ENCODE peak calls at places on chromosomes 16 and 17, in five cellular contexts. Q is NB4, F is adrenal gland, O is body of pancreas, C is lower leg skin. G is an unnamed sample.

GRCh38 chr17:35901776-35902175 is 21.6 kb upstream of the CCL5 start:
- DNase-seq in Q (no peak), F (no peak), O (no peak), C (no peak), G (no peak)

GRCh38 chr16:71303938-71304337 is 14.7 kb upstream of the CMTR2 start:
- DNase-seq in Q (no peak), F (no peak), O (no peak), C (no peak), G (peak)

GRCh38 chr17:15273141-15273793 is 8.1 kb upstream of the PMP22 start:
- DNase-seq in Q (no peak), F (peak), O (no peak), C (no peak), G (peak)

GRCh38 chr17:65696739-65697394 is 135.4 kb upstream of the AXIN2 start:
- DNase-seq in Q (no peak), F (no peak), O (no peak), C (no peak), G (peak)

GRCh38 chr16:57941016-57941656 is 29.8 kb downstream of the CNGB1 start:
- DNase-seq in Q (no peak), F (peak), O (peak), C (peak), G (no peak)

GRCh38 chr17:46765491-46765890 is 53.0 kb downstream of the WNT3 start:
- DNase-seq in Q (no peak), F (no peak), O (no peak), C (peak), G (no peak)

GRCh38 chr17:74755533-74755932 is 7.1 kb downstream of the NHERF1 start:
- DNase-seq in Q (no peak), F (no peak), O (no peak), C (no peak), G (no peak)

GRCh38 chr17:4519361-4519788 is 20.7 kb downstream of the SPNS2 start:
- DNase-seq in Q (no peak), F (peak), O (no peak), C (no peak), G (no peak)

GRCh38 chr17:45262516-45263476 is 902 bp upstream of the SPATA32 start:
- DNase-seq in Q (no peak), F (no peak), O (no peak), C (no peak), G (no peak)
- TF ChIP-seq POLR2A in Q (no peak), F (no peak), O (no peak), C (no peak), G (no peak)

DNA sequence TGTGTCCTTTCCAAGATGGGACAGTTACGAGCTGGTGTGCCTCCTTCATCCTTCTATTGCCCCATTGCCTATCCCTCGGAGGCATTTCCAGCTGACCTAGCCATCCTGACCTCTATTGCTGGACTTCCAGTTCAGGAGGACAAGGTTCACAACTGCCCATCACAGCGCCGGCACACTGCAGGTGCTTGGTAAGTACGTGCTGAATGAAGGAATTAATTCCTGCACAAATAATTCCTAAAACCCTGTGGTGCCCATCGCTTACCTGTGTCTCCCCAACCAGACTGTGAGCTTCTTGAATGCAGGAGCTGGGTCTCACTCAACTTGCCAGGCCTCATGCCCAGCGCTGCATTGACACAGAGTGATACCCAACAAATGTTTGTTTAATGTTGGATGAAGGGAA is 13.0 kb downstream of the ALOX15B start:
- DNase-seq in Q (no peak), F (no peak), O (no peak), C (peak), G (no peak)
- TF ChIP-seq POLR2A in Q (no peak), F (no peak), O (no peak), C (no peak), G (no peak)

DNA sequence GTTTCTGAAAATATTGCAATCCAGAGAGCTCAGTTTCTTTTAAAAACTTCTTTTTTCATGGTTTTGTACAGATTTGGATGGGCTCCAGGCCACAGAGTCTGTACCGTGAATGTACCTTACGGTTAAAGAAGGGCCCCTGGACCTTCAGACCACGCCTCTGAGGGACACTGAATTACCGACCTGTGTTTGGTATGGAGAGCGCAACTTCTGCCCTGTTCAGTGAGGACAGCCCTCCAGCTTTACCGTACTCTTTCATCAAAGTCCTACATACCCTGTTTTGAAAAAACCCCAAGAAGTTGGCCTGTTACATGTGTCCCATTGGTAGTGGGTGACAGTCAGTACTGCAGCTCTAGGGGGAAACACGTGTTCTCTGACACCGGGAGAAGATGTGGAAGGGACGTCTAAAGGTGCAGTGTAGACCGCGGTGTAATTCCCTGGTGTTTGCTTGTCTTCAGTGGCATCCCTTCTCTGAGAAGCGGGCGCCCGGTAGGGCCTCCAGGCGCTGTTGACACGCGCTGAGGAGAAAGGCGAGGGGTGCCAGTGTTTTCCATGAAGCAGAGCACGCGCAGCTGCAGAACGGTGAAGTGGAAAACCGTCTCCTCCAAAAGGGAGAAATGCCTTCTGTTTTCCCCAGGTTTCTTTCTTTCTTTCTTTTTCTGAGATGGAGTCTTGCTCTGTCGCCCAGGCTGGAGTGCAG is 6.2 kb downstream of the PGS1 start:
- DNase-seq in Q (no peak), F (no peak), O (no peak), C (no peak), G (no peak)
- TF ChIP-seq POLR2A in Q (no peak), F (no peak), O (no peak), C (no peak), G (no peak)

DNA sequence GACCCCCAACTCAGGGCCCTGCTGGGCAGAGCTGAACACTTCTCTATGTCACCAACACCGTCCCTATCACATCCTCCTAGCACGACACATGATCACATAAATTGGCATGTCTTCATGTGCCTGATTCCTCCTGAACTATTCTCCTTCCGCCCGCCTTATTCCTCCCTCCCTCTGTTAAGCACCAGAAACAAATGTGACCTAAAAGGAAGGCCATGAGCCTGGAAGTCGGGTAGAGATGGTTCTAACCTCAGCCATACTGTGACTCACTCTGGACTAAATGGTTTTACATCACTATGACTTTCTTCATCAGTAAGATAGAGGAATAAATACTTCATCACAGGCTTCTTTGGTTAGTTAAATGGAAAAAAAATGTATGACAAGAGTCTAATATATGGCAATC is 80.8 kb upstream of the DYNLRB2 start:
- DNase-seq in Q (no peak), F (no peak), O (no peak), C (no peak), G (no peak)
- TF ChIP-seq POLR2A in Q (no peak), F (no peak), O (no peak), C (no peak), G (no peak)

DNA sequence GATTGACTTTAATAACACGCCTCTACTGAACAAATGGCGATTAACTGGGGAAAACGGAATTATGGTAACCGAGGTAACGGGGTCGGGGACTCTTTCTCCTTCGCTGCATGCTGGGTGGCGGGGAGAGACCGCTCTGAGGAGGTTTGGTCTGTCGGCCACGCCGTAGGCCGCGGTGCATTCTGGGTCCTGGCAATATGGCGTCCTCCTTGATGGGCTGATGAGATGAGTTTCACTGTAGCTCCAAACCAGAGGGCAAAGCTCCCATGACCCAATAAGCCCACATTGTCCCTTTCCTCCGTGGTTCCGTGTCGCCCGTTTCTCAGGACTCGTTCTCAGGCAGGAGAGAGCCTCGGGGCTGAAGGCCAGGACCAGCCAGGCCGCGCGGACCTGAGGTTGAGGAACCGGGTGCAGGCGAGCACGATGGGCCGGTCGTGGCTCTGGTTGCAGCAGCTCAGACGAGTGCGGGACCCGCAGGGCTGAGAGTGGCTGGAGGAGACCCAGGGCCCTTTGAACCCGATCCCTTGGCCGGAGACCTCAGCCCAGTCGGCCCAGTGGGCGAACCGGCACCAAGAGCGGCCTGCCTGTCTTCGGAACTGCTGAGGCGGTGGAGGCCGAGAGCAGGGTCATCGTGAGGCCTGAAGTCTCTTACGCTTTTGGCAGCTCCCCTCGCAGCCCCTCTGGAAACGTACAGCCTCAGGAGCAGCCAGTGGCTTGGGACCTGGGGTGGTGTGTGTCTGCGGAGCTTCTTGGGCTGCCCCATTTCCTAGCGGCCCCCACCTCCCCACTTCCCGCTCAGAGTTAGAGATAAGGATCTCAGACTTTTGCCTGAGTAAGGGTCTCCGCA is at the start of gene RPTOR:
- DNase-seq in Q (peak), F (peak), O (peak), C (peak), G (peak)
- TF ChIP-seq POLR2A in Q (peak), F (peak), O (peak), C (no peak), G (peak)

DNA sequence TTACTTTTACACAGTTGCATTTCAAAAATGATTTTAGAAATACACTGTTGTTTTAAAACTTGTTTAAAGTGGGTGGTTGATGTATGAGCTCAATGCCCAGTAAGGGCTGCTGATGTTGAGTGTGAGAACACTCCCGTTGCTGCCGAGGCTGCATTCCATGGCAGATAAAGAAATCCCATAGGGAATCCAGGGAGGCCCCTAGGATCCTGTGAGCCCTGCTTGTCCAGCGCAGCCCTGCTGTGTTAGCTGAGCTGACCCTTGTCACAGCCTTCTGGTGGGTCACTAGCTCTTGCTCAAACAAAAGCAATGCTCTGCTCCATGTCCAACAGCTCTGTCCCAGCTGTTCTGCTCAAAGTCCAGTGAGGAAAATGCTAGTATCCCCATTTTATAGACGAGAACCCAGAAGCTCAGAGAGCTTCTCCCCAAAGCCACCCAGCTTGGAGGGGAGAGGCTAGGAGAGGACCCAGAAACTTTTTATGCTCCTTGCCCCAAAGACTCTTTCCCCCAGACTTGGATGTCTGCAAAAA is 18.6 kb upstream of the COL1A1 start:
- DNase-seq in Q (no peak), F (peak), O (no peak), C (no peak), G (no peak)
- TF ChIP-seq POLR2A in Q (no peak), F (no peak), O (no peak), C (no peak), G (no peak)

DNA sequence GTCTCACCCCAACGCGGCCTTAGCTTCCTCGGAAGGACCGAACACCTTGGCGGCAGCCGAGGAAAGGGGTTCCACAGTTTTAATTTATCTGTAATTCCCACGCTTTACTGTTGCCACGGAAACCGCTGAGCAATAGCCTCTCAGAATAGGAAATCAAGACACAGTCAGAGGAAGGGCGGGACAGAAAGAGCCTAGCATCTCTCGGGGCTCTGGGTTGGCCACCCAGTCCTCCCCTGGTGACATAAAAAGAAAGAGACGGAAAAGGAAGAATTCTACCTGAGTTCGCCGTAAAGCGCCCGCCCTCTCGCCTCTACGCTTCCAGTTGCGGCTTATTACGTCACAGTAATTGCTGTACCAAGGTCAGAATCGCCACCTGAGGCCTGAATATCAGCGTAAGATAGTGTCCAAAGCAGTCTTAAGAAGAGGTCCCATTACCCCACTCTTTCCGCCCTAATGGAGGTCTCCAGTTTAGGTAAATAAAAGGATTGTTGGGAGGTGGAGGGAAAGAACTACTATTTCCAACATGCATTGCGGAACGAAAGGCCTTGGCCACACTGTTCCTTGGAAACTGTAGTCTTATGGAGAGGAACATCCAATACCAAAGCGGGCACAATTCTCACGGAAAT is 761 bp upstream of the NBR1 start:
- DNase-seq in Q (peak), F (peak), O (peak), C (peak), G (peak)
- TF ChIP-seq POLR2A in Q (peak), F (peak), O (no peak), C (peak), G (no peak)

DNA sequence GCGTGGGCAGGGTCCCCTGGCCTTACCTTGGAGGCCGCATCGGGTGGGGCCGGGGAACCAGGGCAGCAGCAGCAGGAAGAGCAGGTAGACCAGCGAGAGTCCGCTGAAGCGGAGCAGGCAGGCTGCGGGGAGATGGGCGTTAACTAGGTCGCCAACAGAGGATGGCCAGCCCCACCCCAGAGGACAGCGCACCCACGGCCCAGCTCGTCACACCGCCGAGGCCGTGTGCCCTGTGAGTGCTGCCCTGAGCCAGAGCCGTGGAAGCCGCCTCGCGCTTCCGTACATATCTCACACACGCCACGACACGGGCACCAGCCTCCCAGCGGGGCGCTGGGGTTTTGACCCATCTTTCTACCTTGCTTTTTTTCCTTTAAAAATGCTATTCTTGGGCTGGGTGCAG is 35.7 kb downstream of the PIEZO1 start:
- DNase-seq in Q (no peak), F (no peak), O (no peak), C (no peak), G (no peak)
- TF ChIP-seq POLR2A in Q (no peak), F (no peak), O (no peak), C (no peak), G (no peak)

GRCh38 chr16:3189869-3190268 is 1.9 kb downstream of the OR1F1 start:
- DNase-seq in Q (no peak), F (no peak), O (no peak), C (no peak), G (no peak)

GRCh38 chr16:3188925-3189825 is 1.2 kb downstream of the OR1F1 start:
- DNase-seq in Q (peak), F (no peak), O (no peak), C (no peak), G (peak)

GRCh38 chr16:3186946-3187690 is 886 bp upstream of the OR1F1 start:
- DNase-seq in Q (no peak), F (no peak), O (no peak), C (no peak), G (no peak)

GRCh38 chr16:3187798-3188674 is at the start of gene OR1F1:
- DNase-seq in Q (peak), F (no peak), O (no peak), C (no peak), G (peak)

DNA sequence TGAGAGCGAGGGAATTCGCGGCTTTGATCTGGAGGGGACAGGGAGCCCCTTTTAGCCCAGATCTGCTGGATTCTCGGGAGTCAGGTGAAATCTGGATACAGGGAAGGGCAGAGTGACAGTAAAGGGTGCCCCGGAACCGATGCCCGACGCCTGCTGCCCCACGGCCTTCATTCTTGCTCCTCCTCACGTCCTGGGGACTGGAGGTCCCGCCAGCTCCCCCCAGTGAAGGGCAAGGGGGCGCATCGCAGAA is 596 bp downstream of the OR1F1 start:
- DNase-seq in Q (no peak), F (no peak), O (no peak), C (no peak), G (no peak)
- TF ChIP-seq POLR2A in Q (no peak), F (no peak), O (no peak), C (no peak), G (no peak)

G was measured in H54.